ENCODE peak calls at places on chromosomes 11 and 22, in nine cellular contexts. I, M, J, G, C, A, E, W and K are unnamed samples.
A peak's percentile ranks its signal among the peaks of the same experiment; 100 is the strongest.

GRCh38 chr22:46522743-46523300 is 14.6 kb downstream of the CELSR1 start:
- DNase-seq in I (no peak), M (no peak), J (no peak), G (peak; percentile 71), C (no peak), A (no peak), E (no peak), W (no peak), K (no peak)

GRCh38 chr11:30454108-30454507 is 131.2 kb downstream of the ARL14EP start:
- DNase-seq in I (no peak), M (no peak), J (no peak), G (no peak), C (no peak), A (peak; percentile 36), E (no peak), W (no peak), K (no peak)

GRCh38 chr11:8033312-8033715 is 46.2 kb downstream of the EIF3F start:
- DNase-seq in I (peak; percentile 75), M (peak; percentile 75), J (peak; percentile 88), G (peak; percentile 82), C (peak; percentile 84), A (peak; percentile 76), E (peak; percentile 91), W (peak; percentile 80), K (peak; percentile 76)

GRCh38 chr11:114315749-114316368 is 19.7 kb downstream of the NNMT start:
- DNase-seq in I (peak; percentile 54), M (no peak), J (no peak), G (no peak), C (no peak), A (peak; percentile 31), E (no peak), W (no peak), K (no peak)

GRCh38 chr22:27378343-27378800 is 423.2 kb downstream of the MN1 start:
- DNase-seq in I (no peak), M (peak; percentile 19), J (no peak), G (no peak), C (no peak), A (no peak), E (no peak), W (no peak), K (no peak)

GRCh38 chr22:46070722-46071450 is 79.4 kb upstream of the PPARA start:
- DNase-seq in I (peak; percentile 80), M (peak; percentile 64), J (peak; percentile 60), G (peak; percentile 80), C (peak; percentile 54), A (peak; percentile 65), E (peak; percentile 75), W (no peak), K (peak; percentile 31)

GRCh38 chr11:32439488-32440210 is 4.3 kb upstream of the WT1 start:
- DNase-seq in I (no peak), M (no peak), J (peak; percentile 27), G (no peak), C (no peak), A (no peak), E (no peak), W (no peak), K (no peak)

GRCh38 chr22:44051961-44052360 is 27.9 kb downstream of the PARVB start:
- DNase-seq in I (no peak), M (no peak), J (no peak), G (no peak), C (no peak), A (no peak), E (no peak), W (no peak), K (no peak)

GRCh38 chr11:133382217-133382746 is 150.0 kb downstream of the OPCML start:
- DNase-seq in I (no peak), M (peak; percentile 0), J (no peak), G (no peak), C (no peak), A (no peak), E (no peak), W (no peak), K (no peak)

GRCh38 chr11:106236295-106236694 is 158.8 kb downstream of the AASDHPPT start:
- DNase-seq in I (no peak), M (no peak), J (no peak), G (no peak), C (no peak), A (no peak), E (no peak), W (no peak), K (no peak)

GRCh38 chr11:235998-236773 is at the start of gene SIRT3:
- DNase-seq in I (peak; percentile 89), M (peak; percentile 70), J (peak; percentile 79), G (peak; percentile 74), C (peak; percentile 65), A (peak; percentile 91), E (peak; percentile 85), W (no peak), K (peak; percentile 81)

GRCh38 chr11:17807034-17807433 is 72.5 kb downstream of the KCNC1 start:
- DNase-seq in I (no peak), M (peak; percentile 27), J (no peak), G (no peak), C (no peak), A (no peak), E (no peak), W (no peak), K (no peak)

GRCh38 chr11:43631732-43632131 is 48.8 kb upstream of the HSD17B12 start:
- DNase-seq in I (no peak), M (no peak), J (no peak), G (no peak), C (no peak), A (no peak), E (no peak), W (no peak), K (no peak)

GRCh38 chr11:65572356-65573043 is at the start of gene FAM89B:
- DNase-seq in I (peak; percentile 95), M (peak; percentile 82), J (peak; percentile 92), G (peak; percentile 84), C (peak; percentile 77), A (peak; percentile 96), E (peak; percentile 88), W (no peak), K (peak; percentile 91)

GRCh38 chr11:109015283-109015682 is 350.4 kb downstream of the DDX10 start:
- DNase-seq in I (no peak), M (peak; percentile 81), J (no peak), G (no peak), C (peak; percentile 82), A (no peak), E (no peak), W (no peak), K (no peak)

GRCh38 chr11:106473089-106473722 is 395.7 kb downstream of the AASDHPPT start:
- DNase-seq in I (no peak), M (peak; percentile 48), J (no peak), G (no peak), C (peak; percentile 61), A (no peak), E (no peak), W (no peak), K (no peak)

GRCh38 chr22:20654343-20655208 is 119.3 kb upstream of the SERPIND1 start:
- DNase-seq in I (peak; percentile 76), M (no peak), J (no peak), G (no peak), C (no peak), A (no peak), E (no peak), W (no peak), K (no peak)

GRCh38 chr11:94784884-94785283 is 16.7 kb downstream of the AMOTL1 start:
- DNase-seq in I (no peak), M (no peak), J (no peak), G (no peak), C (no peak), A (no peak), E (no peak), W (no peak), K (no peak)

GRCh38 chr22:41688365-41689211 is at the start of gene SNU13:
- DNase-seq in I (peak; percentile 96), M (peak; percentile 92), J (peak; percentile 91), G (peak; percentile 94), C (peak; percentile 92), A (peak; percentile 94), E (peak; percentile 95), W (peak; percentile 96), K (peak; percentile 90)
- TF ChIP-seq CTCF in I (no peak), M (no peak), J (no peak), G (peak; percentile 13), C (peak; percentile 4), A (no peak), E (no peak), W (no peak), K (no peak)

DNA sequence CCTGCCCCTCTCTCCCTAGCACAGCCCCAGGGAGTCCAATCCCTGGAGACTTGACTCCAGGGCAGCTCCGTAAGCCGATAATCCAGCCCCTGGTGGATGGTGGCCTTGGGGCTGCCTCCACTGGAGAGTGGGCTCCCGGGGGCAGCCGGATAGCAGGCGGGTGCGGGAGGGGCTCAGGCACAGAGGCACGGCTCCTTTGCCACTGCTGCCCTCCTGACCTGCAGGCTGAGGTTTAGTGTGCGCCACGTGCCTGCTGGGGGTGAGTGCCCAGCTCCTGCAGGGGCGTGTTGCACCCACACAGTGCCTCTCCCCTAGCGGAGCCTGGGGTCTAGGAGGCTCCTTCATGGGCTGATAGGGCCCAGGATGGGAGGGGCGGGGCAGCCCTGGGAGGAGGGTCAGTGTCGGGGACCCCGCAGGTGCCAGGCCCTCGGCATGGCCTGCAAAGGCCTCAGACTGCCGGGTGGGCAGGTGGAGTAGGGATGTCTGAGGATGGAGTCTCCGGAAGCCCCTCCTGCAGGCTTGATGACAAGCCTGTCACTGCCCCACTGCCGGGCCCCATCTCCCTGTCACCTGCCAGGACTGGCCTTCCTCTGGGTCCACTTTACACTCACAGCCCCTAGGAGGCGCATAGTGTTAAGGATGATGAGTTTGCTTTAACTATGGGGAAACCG is 5.6 kb downstream of the DUSP8 start:
- DNase-seq in I (no peak), M (no peak), J (no peak), G (no peak), C (no peak), A (peak; percentile 12), E (no peak), W (peak; percentile 85), K (peak; percentile 24)
- TF ChIP-seq CTCF in I (no peak), M (peak; percentile 7), J (no peak), G (peak; percentile 20), C (peak; percentile 5), A (no peak), E (no peak), W (peak; percentile 47), K (no peak)

GRCh38 chr11:81959341-81959740 is 774.3 kb downstream of the FAM181B start:
- DNase-seq in I (no peak), M (no peak), J (no peak), G (no peak), C (no peak), A (no peak), E (peak; percentile 71), W (no peak), K (no peak)

GRCh38 chr11:81966340-81966739 is 767.3 kb downstream of the FAM181B start:
- DNase-seq in I (no peak), M (no peak), J (no peak), G (no peak), C (no peak), A (no peak), E (no peak), W (no peak), K (no peak)

GRCh38 chr11:81967242-81967641 is 766.4 kb downstream of the FAM181B start:
- DNase-seq in I (no peak), M (no peak), J (no peak), G (no peak), C (no peak), A (no peak), E (no peak), W (no peak), K (no peak)

GRCh38 chr11:81963018-81963417 is 770.6 kb downstream of the FAM181B start:
- DNase-seq in I (no peak), M (peak; percentile 3), J (no peak), G (no peak), C (no peak), A (no peak), E (no peak), W (no peak), K (no peak)
- TF ChIP-seq CTCF in I (peak; percentile 23), M (peak; percentile 17), J (no peak), G (peak; percentile 28), C (no peak), A (no peak), E (peak; percentile 8), W (peak; percentile 63), K (peak; percentile 43)

GRCh38 chr11:12119502-12119901 is 9.1 kb downstream of the MICAL2 start:
- DNase-seq in I (no peak), M (no peak), J (no peak), G (no peak), C (no peak), A (no peak), E (no peak), W (no peak), K (no peak)
- TF ChIP-seq CTCF in I (no peak), M (no peak), J (no peak), G (no peak), C (no peak), A (no peak), E (no peak), W (no peak), K (no peak)